ENCODE peak calls at places on chromosome 12, in ten cellular contexts. One of them, this sample, is unnamed.

GRCh38 chr12:79681008-79681590 is 9.7 kb downstream of the PAWR start:
- DNase-seq in OCI-LY7: no peak
- DNase-seq in CD4-positive, CD25-positive, alpha-beta regulatory T cell: no peak
- DNase-seq in adrenal gland: no peak
- DNase-seq in PC-3: peak; percentile 80
- DNase-seq in aorta: no peak
- DNase-seq in mammary epithelial cell: peak; percentile 79
- DNase-seq in heart right ventricle: no peak
- DNase-seq in lower lobe of right lung: no peak
- DNase-seq in H1: no peak
- DNase-seq in this sample: no peak

GRCh38 chr12:22765731-22766130 is 140.8 kb downstream of the ETNK1 start:
- DNase-seq in OCI-LY7: no peak
- DNase-seq in CD4-positive, CD25-positive, alpha-beta regulatory T cell: no peak
- DNase-seq in adrenal gland: no peak
- DNase-seq in PC-3: no peak
- DNase-seq in aorta: no peak
- DNase-seq in mammary epithelial cell: no peak
- DNase-seq in heart right ventricle: no peak
- DNase-seq in lower lobe of right lung: no peak
- DNase-seq in H1: no peak
- DNase-seq in this sample: no peak

GRCh38 chr12:96422192-96422591 is 22.0 kb upstream of the CDK17 start:
- DNase-seq in OCI-LY7: no peak
- DNase-seq in CD4-positive, CD25-positive, alpha-beta regulatory T cell: no peak
- DNase-seq in adrenal gland: no peak
- DNase-seq in PC-3: no peak
- DNase-seq in aorta: no peak
- DNase-seq in mammary epithelial cell: peak; percentile 8
- DNase-seq in heart right ventricle: no peak
- DNase-seq in lower lobe of right lung: no peak
- DNase-seq in H1: no peak
- DNase-seq in this sample: no peak

GRCh38 chr12:91667698-91668097 is 477.9 kb downstream of the BTG1 start:
- DNase-seq in OCI-LY7: no peak
- DNase-seq in CD4-positive, CD25-positive, alpha-beta regulatory T cell: no peak
- DNase-seq in adrenal gland: no peak
- DNase-seq in PC-3: no peak
- DNase-seq in aorta: no peak
- DNase-seq in mammary epithelial cell: no peak
- DNase-seq in heart right ventricle: no peak
- DNase-seq in lower lobe of right lung: no peak
- DNase-seq in H1: no peak
- DNase-seq in this sample: no peak

GRCh38 chr12:104680506-104680905 is 223.8 kb downstream of the CHST11 start:
- DNase-seq in OCI-LY7: no peak
- DNase-seq in CD4-positive, CD25-positive, alpha-beta regulatory T cell: no peak
- DNase-seq in adrenal gland: no peak
- DNase-seq in PC-3: no peak
- DNase-seq in aorta: no peak
- DNase-seq in mammary epithelial cell: no peak
- DNase-seq in heart right ventricle: no peak
- DNase-seq in lower lobe of right lung: no peak
- DNase-seq in H1: no peak
- DNase-seq in this sample: no peak

GRCh38 chr12:63149884-63150254 is 1.1 kb downstream of the AVPR1A start:
- DNase-seq in OCI-LY7: no peak
- DNase-seq in CD4-positive, CD25-positive, alpha-beta regulatory T cell: no peak
- DNase-seq in adrenal gland: no peak
- DNase-seq in PC-3: no peak
- DNase-seq in aorta: peak; percentile 36
- DNase-seq in mammary epithelial cell: no peak
- DNase-seq in heart right ventricle: no peak
- DNase-seq in lower lobe of right lung: no peak
- DNase-seq in H1: no peak
- DNase-seq in this sample: peak; percentile 60

GRCh38 chr12:47886471-47887240 is 18.1 kb downstream of the VDR start:
- DNase-seq in OCI-LY7: no peak
- DNase-seq in CD4-positive, CD25-positive, alpha-beta regulatory T cell: no peak
- DNase-seq in adrenal gland: no peak
- DNase-seq in PC-3: no peak
- DNase-seq in aorta: no peak
- DNase-seq in mammary epithelial cell: no peak
- DNase-seq in heart right ventricle: no peak
- DNase-seq in lower lobe of right lung: no peak
- DNase-seq in H1: no peak
- DNase-seq in this sample: no peak

GRCh38 chr12:58967551-58967950 is 47.2 kb upstream of the LRIG3 start:
- DNase-seq in OCI-LY7: no peak
- DNase-seq in CD4-positive, CD25-positive, alpha-beta regulatory T cell: no peak
- DNase-seq in adrenal gland: no peak
- DNase-seq in PC-3: no peak
- DNase-seq in aorta: no peak
- DNase-seq in mammary epithelial cell: no peak
- DNase-seq in heart right ventricle: no peak
- DNase-seq in lower lobe of right lung: no peak
- DNase-seq in H1: no peak
- DNase-seq in this sample: no peak

GRCh38 chr12:93116632-93117031 is 187.5 kb upstream of the EEA1 start:
- DNase-seq in OCI-LY7: no peak
- DNase-seq in CD4-positive, CD25-positive, alpha-beta regulatory T cell: no peak
- DNase-seq in adrenal gland: no peak
- DNase-seq in PC-3: no peak
- DNase-seq in aorta: no peak
- DNase-seq in mammary epithelial cell: no peak
- DNase-seq in heart right ventricle: no peak
- DNase-seq in lower lobe of right lung: peak; percentile 57
- DNase-seq in H1: no peak
- DNase-seq in this sample: no peak

GRCh38 chr12:59149995-59150642 is 229.8 kb upstream of the LRIG3 start:
- DNase-seq in OCI-LY7: peak; percentile 81
- DNase-seq in CD4-positive, CD25-positive, alpha-beta regulatory T cell: no peak
- DNase-seq in adrenal gland: no peak
- DNase-seq in PC-3: peak; percentile 91
- DNase-seq in aorta: no peak
- DNase-seq in mammary epithelial cell: peak; percentile 68
- DNase-seq in heart right ventricle: no peak
- DNase-seq in lower lobe of right lung: no peak
- DNase-seq in H1: no peak
- DNase-seq in this sample: no peak

GRCh38 chr12:57823131-57823907 is 4.8 kb upstream of the AVIL start:
- DNase-seq in OCI-LY7: no peak
- DNase-seq in CD4-positive, CD25-positive, alpha-beta regulatory T cell: no peak
- DNase-seq in adrenal gland: no peak
- DNase-seq in PC-3: no peak
- DNase-seq in aorta: no peak
- DNase-seq in mammary epithelial cell: no peak
- DNase-seq in heart right ventricle: no peak
- DNase-seq in lower lobe of right lung: no peak
- DNase-seq in H1: no peak
- DNase-seq in this sample: no peak

GRCh38 chr12:57826966-57827365 is 8.4 kb upstream of the AVIL start:
- DNase-seq in OCI-LY7: no peak
- DNase-seq in CD4-positive, CD25-positive, alpha-beta regulatory T cell: no peak
- DNase-seq in adrenal gland: no peak
- DNase-seq in PC-3: no peak
- DNase-seq in aorta: no peak
- DNase-seq in mammary epithelial cell: no peak
- DNase-seq in heart right ventricle: no peak
- DNase-seq in lower lobe of right lung: no peak
- DNase-seq in H1: no peak
- DNase-seq in this sample: no peak

GRCh38 chr12:57823908-57824640 is 5.5 kb upstream of the AVIL start:
- DNase-seq in OCI-LY7: no peak
- DNase-seq in CD4-positive, CD25-positive, alpha-beta regulatory T cell: no peak
- DNase-seq in adrenal gland: no peak
- DNase-seq in PC-3: no peak
- DNase-seq in aorta: no peak
- DNase-seq in mammary epithelial cell: no peak
- DNase-seq in heart right ventricle: no peak
- DNase-seq in lower lobe of right lung: no peak
- DNase-seq in H1: no peak
- DNase-seq in this sample: no peak

GRCh38 chr12:57826400-57826799 is 7.9 kb upstream of the AVIL start:
- DNase-seq in OCI-LY7: no peak
- DNase-seq in CD4-positive, CD25-positive, alpha-beta regulatory T cell: no peak
- DNase-seq in adrenal gland: no peak
- DNase-seq in PC-3: no peak
- DNase-seq in aorta: no peak
- DNase-seq in mammary epithelial cell: no peak
- DNase-seq in heart right ventricle: no peak
- DNase-seq in lower lobe of right lung: no peak
- DNase-seq in H1: no peak
- DNase-seq in this sample: no peak

GRCh38 chr12:57825451-57825850 is 6.9 kb upstream of the AVIL start:
- DNase-seq in OCI-LY7: no peak
- DNase-seq in CD4-positive, CD25-positive, alpha-beta regulatory T cell: no peak
- DNase-seq in adrenal gland: no peak
- DNase-seq in PC-3: no peak
- DNase-seq in aorta: no peak
- DNase-seq in mammary epithelial cell: no peak
- DNase-seq in heart right ventricle: no peak
- DNase-seq in lower lobe of right lung: peak; percentile 14
- DNase-seq in H1: no peak
- DNase-seq in this sample: no peak
- H3K36me3 ChIP-seq in OCI-LY7: peaks cover 77% of the 10 kb centered on the region
- H3K36me3 ChIP-seq in CD4-positive, CD25-positive, alpha-beta regulatory T cell: peaks cover 89% of the 10 kb centered on the region
- H3K36me3 ChIP-seq in adrenal gland: no peaks in the 10 kb centered on the region
- H3K36me3 ChIP-seq in PC-3: peaks cover 38% of the 10 kb centered on the region
- H3K36me3 ChIP-seq in aorta: peaks cover 45% of the 10 kb centered on the region
- H3K36me3 ChIP-seq in mammary epithelial cell: peaks cover 27% of the 10 kb centered on the region
- H3K36me3 ChIP-seq in heart right ventricle: peaks cover 80% of the 10 kb centered on the region
- H3K36me3 ChIP-seq in lower lobe of right lung: peaks cover 97% of the 10 kb centered on the region
- H3K36me3 ChIP-seq in H1: peaks cover 79% of the 10 kb centered on the region
- H3K36me3 ChIP-seq in this sample: peaks cover 66% of the 10 kb centered on the region

GRCh38 chr12:132773077-132774020 is 11.7 kb upstream of the ANKLE2 start:
- DNase-seq in OCI-LY7: no peak
- DNase-seq in CD4-positive, CD25-positive, alpha-beta regulatory T cell: no peak
- DNase-seq in adrenal gland: no peak
- DNase-seq in PC-3: no peak
- DNase-seq in aorta: no peak
- DNase-seq in mammary epithelial cell: no peak
- DNase-seq in heart right ventricle: no peak
- DNase-seq in lower lobe of right lung: no peak
- DNase-seq in H1: no peak
- DNase-seq in this sample: no peak
- H3K36me3 ChIP-seq in OCI-LY7: peaks cover 80% of the 10 kb centered on the region
- H3K36me3 ChIP-seq in CD4-positive, CD25-positive, alpha-beta regulatory T cell: peaks cover 34% of the 10 kb centered on the region
- H3K36me3 ChIP-seq in adrenal gland: no peaks in the 10 kb centered on the region
- H3K36me3 ChIP-seq in PC-3: peaks cover 59% of the 10 kb centered on the region
- H3K36me3 ChIP-seq in aorta: peaks cover 10% of the 10 kb centered on the region
- H3K36me3 ChIP-seq in mammary epithelial cell: peaks cover 28% of the 10 kb centered on the region
- H3K36me3 ChIP-seq in heart right ventricle: peaks cover 57% of the 10 kb centered on the region
- H3K36me3 ChIP-seq in lower lobe of right lung: peaks cover 71% of the 10 kb centered on the region
- H3K36me3 ChIP-seq in H1: peaks cover 29% of the 10 kb centered on the region
- H3K36me3 ChIP-seq in this sample: peaks cover 40% of the 10 kb centered on the region

GRCh38 chr12:64583395-64584172 is 26.7 kb upstream of the RASSF3 start:
- DNase-seq in OCI-LY7: peak; percentile 61
- DNase-seq in CD4-positive, CD25-positive, alpha-beta regulatory T cell: no peak
- DNase-seq in adrenal gland: peak; percentile 64
- DNase-seq in PC-3: no peak
- DNase-seq in aorta: no peak
- DNase-seq in mammary epithelial cell: no peak
- DNase-seq in heart right ventricle: no peak
- DNase-seq in lower lobe of right lung: no peak
- DNase-seq in H1: no peak
- DNase-seq in this sample: no peak
- H3K36me3 ChIP-seq in OCI-LY7: no peaks in the 10 kb centered on the region
- H3K36me3 ChIP-seq in CD4-positive, CD25-positive, alpha-beta regulatory T cell: no peaks in the 10 kb centered on the region
- H3K36me3 ChIP-seq in adrenal gland: no peaks in the 10 kb centered on the region
- H3K36me3 ChIP-seq in PC-3: no peaks in the 10 kb centered on the region
- H3K36me3 ChIP-seq in aorta: no peaks in the 10 kb centered on the region
- H3K36me3 ChIP-seq in mammary epithelial cell: no peaks in the 10 kb centered on the region
- H3K36me3 ChIP-seq in heart right ventricle: no peaks in the 10 kb centered on the region
- H3K36me3 ChIP-seq in lower lobe of right lung: no peaks in the 10 kb centered on the region
- H3K36me3 ChIP-seq in H1: no peaks in the 10 kb centered on the region
- H3K36me3 ChIP-seq in this sample: no peaks in the 10 kb centered on the region

GRCh38 chr12:112839386-112839972 is 47.9 kb downstream of the RPH3A start:
- DNase-seq in OCI-LY7: no peak
- DNase-seq in CD4-positive, CD25-positive, alpha-beta regulatory T cell: no peak
- DNase-seq in adrenal gland: peak; percentile 35
- DNase-seq in PC-3: peak; percentile 99
- DNase-seq in aorta: no peak
- DNase-seq in mammary epithelial cell: peak; percentile 94
- DNase-seq in heart right ventricle: no peak
- DNase-seq in lower lobe of right lung: no peak
- DNase-seq in H1: no peak
- DNase-seq in this sample: no peak
- H3K36me3 ChIP-seq in OCI-LY7: no peaks in the 10 kb centered on the region
- H3K36me3 ChIP-seq in CD4-positive, CD25-positive, alpha-beta regulatory T cell: no peaks in the 10 kb centered on the region
- H3K36me3 ChIP-seq in adrenal gland: no peaks in the 10 kb centered on the region
- H3K36me3 ChIP-seq in PC-3: no peaks in the 10 kb centered on the region
- H3K36me3 ChIP-seq in aorta: no peaks in the 10 kb centered on the region
- H3K36me3 ChIP-seq in mammary epithelial cell: no peaks in the 10 kb centered on the region
- H3K36me3 ChIP-seq in heart right ventricle: no peaks in the 10 kb centered on the region
- H3K36me3 ChIP-seq in lower lobe of right lung: no peaks in the 10 kb centered on the region
- H3K36me3 ChIP-seq in H1: no peaks in the 10 kb centered on the region
- H3K36me3 ChIP-seq in this sample: no peaks in the 10 kb centered on the region

GRCh38 chr12:27673285-27673684 is 23.0 kb upstream of the REP15 start:
- DNase-seq in OCI-LY7: no peak
- DNase-seq in CD4-positive, CD25-positive, alpha-beta regulatory T cell: no peak
- DNase-seq in adrenal gland: no peak
- DNase-seq in PC-3: no peak
- DNase-seq in aorta: no peak
- DNase-seq in mammary epithelial cell: no peak
- DNase-seq in heart right ventricle: no peak
- DNase-seq in lower lobe of right lung: no peak
- DNase-seq in H1: no peak
- DNase-seq in this sample: no peak
- H3K36me3 ChIP-seq in OCI-LY7: no peaks in the 10 kb centered on the region
- H3K36me3 ChIP-seq in CD4-positive, CD25-positive, alpha-beta regulatory T cell: no peaks in the 10 kb centered on the region
- H3K36me3 ChIP-seq in adrenal gland: no peaks in the 10 kb centered on the region
- H3K36me3 ChIP-seq in PC-3: no peaks in the 10 kb centered on the region
- H3K36me3 ChIP-seq in aorta: peaks cover 7% of the 10 kb centered on the region
- H3K36me3 ChIP-seq in mammary epithelial cell: peaks cover 40% of the 10 kb centered on the region
- H3K36me3 ChIP-seq in heart right ventricle: peaks cover 26% of the 10 kb centered on the region
- H3K36me3 ChIP-seq in lower lobe of right lung: peaks cover 79% of the 10 kb centered on the region
- H3K36me3 ChIP-seq in H1: no peaks in the 10 kb centered on the region
- H3K36me3 ChIP-seq in this sample: peaks cover 34% of the 10 kb centered on the region

DNA sequence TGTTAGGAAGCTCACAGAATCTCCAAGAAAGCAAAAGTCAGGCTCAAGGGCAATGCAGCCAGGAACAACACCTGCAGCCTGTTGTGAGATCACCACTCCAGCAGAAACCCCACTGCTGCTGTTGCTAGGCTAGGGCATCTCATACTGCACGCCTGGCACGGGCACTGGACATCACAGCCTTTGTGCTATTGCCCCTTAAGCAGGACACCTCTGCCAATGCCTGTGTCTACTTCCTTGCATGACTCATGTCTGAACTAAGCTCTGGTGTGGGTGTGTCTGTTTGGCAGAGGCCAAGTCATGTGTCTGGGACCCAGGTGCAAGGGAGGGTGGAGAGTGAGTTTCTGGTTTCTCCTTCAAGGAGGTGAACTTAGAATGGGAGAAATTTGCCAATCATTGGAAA is 10.0 kb upstream of the DDX47 start:
- DNase-seq in OCI-LY7: peak; percentile 14
- DNase-seq in CD4-positive, CD25-positive, alpha-beta regulatory T cell: peak; percentile 12
- DNase-seq in adrenal gland: peak; percentile 77
- DNase-seq in PC-3: peak; percentile 95
- DNase-seq in aorta: peak; percentile 68
- DNase-seq in mammary epithelial cell: peak; percentile 100
- DNase-seq in heart right ventricle: no peak
- DNase-seq in lower lobe of right lung: peak; percentile 82
- DNase-seq in H1: no peak
- DNase-seq in this sample: peak; percentile 93
- H3K36me3 ChIP-seq in OCI-LY7: no peaks in the 10 kb centered on the region
- H3K36me3 ChIP-seq in CD4-positive, CD25-positive, alpha-beta regulatory T cell: no peaks in the 10 kb centered on the region
- H3K36me3 ChIP-seq in adrenal gland: no peaks in the 10 kb centered on the region
- H3K36me3 ChIP-seq in PC-3: no peaks in the 10 kb centered on the region
- H3K36me3 ChIP-seq in aorta: no peaks in the 10 kb centered on the region
- H3K36me3 ChIP-seq in mammary epithelial cell: no peaks in the 10 kb centered on the region
- H3K36me3 ChIP-seq in heart right ventricle: no peaks in the 10 kb centered on the region
- H3K36me3 ChIP-seq in lower lobe of right lung: no peaks in the 10 kb centered on the region
- H3K36me3 ChIP-seq in H1: no peaks in the 10 kb centered on the region
- H3K36me3 ChIP-seq in this sample: no peaks in the 10 kb centered on the region

GRCh38 chr12:6871052-6871957 is 1.8 kb downstream of the SPSB2 start:
- DNase-seq in OCI-LY7: peak; percentile 26
- DNase-seq in CD4-positive, CD25-positive, alpha-beta regulatory T cell: peak; percentile 25
- DNase-seq in adrenal gland: no peak
- DNase-seq in PC-3: peak; percentile 69
- DNase-seq in aorta: no peak
- DNase-seq in mammary epithelial cell: peak; percentile 72
- DNase-seq in heart right ventricle: no peak
- DNase-seq in lower lobe of right lung: no peak
- DNase-seq in H1: peak; percentile 58
- DNase-seq in this sample: peak; percentile 79
- H3K36me3 ChIP-seq in OCI-LY7: peaks cover 44% of the 10 kb centered on the region
- H3K36me3 ChIP-seq in CD4-positive, CD25-positive, alpha-beta regulatory T cell: peaks cover 8% of the 10 kb centered on the region
- H3K36me3 ChIP-seq in adrenal gland: no peaks in the 10 kb centered on the region
- H3K36me3 ChIP-seq in PC-3: peaks cover 23% of the 10 kb centered on the region
- H3K36me3 ChIP-seq in aorta: peaks cover 2% of the 10 kb centered on the region
- H3K36me3 ChIP-seq in mammary epithelial cell: peaks cover 9% of the 10 kb centered on the region
- H3K36me3 ChIP-seq in heart right ventricle: peaks cover 18% of the 10 kb centered on the region
- H3K36me3 ChIP-seq in lower lobe of right lung: peaks cover 29% of the 10 kb centered on the region
- H3K36me3 ChIP-seq in H1: peaks cover 31% of the 10 kb centered on the region
- H3K36me3 ChIP-seq in this sample: peaks cover 20% of the 10 kb centered on the region